ENCODE peak calls at places on chromosomes 7 and 10, in nine cellular contexts. One of them, this sample, is unnamed. For H3K36me3, the result is how much of the 10 kb centered on the place peaks cover.

GRCh38 chr10:118694848-118695247 is 59.9 kb downstream of the CACUL1 start:
- DNase-seq in SK-N-SH: no peak
- DNase-seq in lung: no peak
- DNase-seq in adrenal gland: no peak
- DNase-seq in endodermal cell: no peak
- DNase-seq in right atrium auricular region: no peak
- DNase-seq in body of pancreas: no peak
- DNase-seq in cardiac muscle cell: no peak
- DNase-seq in ovary: no peak
- DNase-seq in this sample: no peak

GRCh38 chr10:132708441-132708840 is 77.5 kb downstream of the NKX6-2 start:
- DNase-seq in SK-N-SH: no peak
- DNase-seq in lung: no peak
- DNase-seq in adrenal gland: no peak
- DNase-seq in endodermal cell: peak
- DNase-seq in right atrium auricular region: no peak
- DNase-seq in body of pancreas: no peak
- DNase-seq in cardiac muscle cell: no peak
- DNase-seq in ovary: peak
- DNase-seq in this sample: no peak

GRCh38 chr7:16982640-16983103 is 100.9 kb upstream of the AGR3 start:
- DNase-seq in SK-N-SH: peak
- DNase-seq in lung: no peak
- DNase-seq in adrenal gland: peak
- DNase-seq in endodermal cell: no peak
- DNase-seq in right atrium auricular region: no peak
- DNase-seq in body of pancreas: no peak
- DNase-seq in cardiac muscle cell: peak
- DNase-seq in ovary: no peak
- DNase-seq in this sample: peak

GRCh38 chr7:96250776-96251361 is 71.0 kb downstream of the SLC25A13 start:
- DNase-seq in SK-N-SH: no peak
- DNase-seq in lung: no peak
- DNase-seq in adrenal gland: no peak
- DNase-seq in endodermal cell: no peak
- DNase-seq in right atrium auricular region: no peak
- DNase-seq in body of pancreas: no peak
- DNase-seq in cardiac muscle cell: no peak
- DNase-seq in ovary: no peak
- DNase-seq in this sample: peak

GRCh38 chr10:77036993-77037734 is 600.4 kb downstream of the KCNMA1 start:
- DNase-seq in SK-N-SH: peak
- DNase-seq in lung: no peak
- DNase-seq in adrenal gland: no peak
- DNase-seq in endodermal cell: peak
- DNase-seq in right atrium auricular region: no peak
- DNase-seq in body of pancreas: no peak
- DNase-seq in cardiac muscle cell: peak
- DNase-seq in ovary: no peak
- DNase-seq in this sample: peak

GRCh38 chr10:71393841-71394475 is 2.8 kb upstream of the CDH23 start:
- DNase-seq in SK-N-SH: no peak
- DNase-seq in lung: no peak
- DNase-seq in adrenal gland: no peak
- DNase-seq in endodermal cell: peak
- DNase-seq in right atrium auricular region: peak
- DNase-seq in body of pancreas: no peak
- DNase-seq in cardiac muscle cell: no peak
- DNase-seq in ovary: no peak
- DNase-seq in this sample: no peak

GRCh38 chr10:31132681-31133239 is 101.1 kb upstream of the ZNF438 start:
- DNase-seq in SK-N-SH: no peak
- DNase-seq in lung: no peak
- DNase-seq in adrenal gland: no peak
- DNase-seq in endodermal cell: peak
- DNase-seq in right atrium auricular region: peak
- DNase-seq in body of pancreas: no peak
- DNase-seq in cardiac muscle cell: no peak
- DNase-seq in ovary: no peak
- DNase-seq in this sample: no peak

GRCh38 chr7:137480401-137480800 is 136.9 kb upstream of the PTN start:
- DNase-seq in SK-N-SH: no peak
- DNase-seq in lung: no peak
- DNase-seq in adrenal gland: no peak
- DNase-seq in endodermal cell: no peak
- DNase-seq in right atrium auricular region: no peak
- DNase-seq in body of pancreas: no peak
- DNase-seq in cardiac muscle cell: no peak
- DNase-seq in ovary: no peak
- DNase-seq in this sample: no peak

GRCh38 chr7:153034791-153035190 is 275.2 kb downstream of the ACTR3B start:
- DNase-seq in SK-N-SH: no peak
- DNase-seq in lung: no peak
- DNase-seq in adrenal gland: no peak
- DNase-seq in endodermal cell: no peak
- DNase-seq in right atrium auricular region: no peak
- DNase-seq in body of pancreas: no peak
- DNase-seq in cardiac muscle cell: no peak
- DNase-seq in ovary: no peak
- DNase-seq in this sample: no peak

GRCh38 chr7:43517464-43517863 is 65.4 kb upstream of the STK17A start:
- DNase-seq in SK-N-SH: no peak
- DNase-seq in lung: no peak
- DNase-seq in adrenal gland: no peak
- DNase-seq in endodermal cell: no peak
- DNase-seq in right atrium auricular region: no peak
- DNase-seq in body of pancreas: no peak
- DNase-seq in cardiac muscle cell: no peak
- DNase-seq in ovary: no peak
- DNase-seq in this sample: no peak

GRCh38 chr10:31972519-31973041 is 43.9 kb upstream of the ARHGAP12 start:
- DNase-seq in SK-N-SH: no peak
- DNase-seq in lung: no peak
- DNase-seq in adrenal gland: no peak
- DNase-seq in endodermal cell: no peak
- DNase-seq in right atrium auricular region: no peak
- DNase-seq in body of pancreas: no peak
- DNase-seq in cardiac muscle cell: no peak
- DNase-seq in ovary: no peak
- DNase-seq in this sample: no peak

GRCh38 chr10:102341038-102341688 is 54.3 kb upstream of the NFKB2 start:
- DNase-seq in SK-N-SH: no peak
- DNase-seq in lung: no peak
- DNase-seq in adrenal gland: no peak
- DNase-seq in endodermal cell: no peak
- DNase-seq in right atrium auricular region: no peak
- DNase-seq in body of pancreas: no peak
- DNase-seq in cardiac muscle cell: no peak
- DNase-seq in ovary: no peak
- DNase-seq in this sample: no peak

GRCh38 chr10:31362023-31362641 is 43.1 kb downstream of the ZEB1 start:
- DNase-seq in SK-N-SH: no peak
- DNase-seq in lung: no peak
- DNase-seq in adrenal gland: no peak
- DNase-seq in endodermal cell: no peak
- DNase-seq in right atrium auricular region: no peak
- DNase-seq in body of pancreas: no peak
- DNase-seq in cardiac muscle cell: no peak
- DNase-seq in ovary: no peak
- DNase-seq in this sample: no peak

GRCh38 chr10:99595236-99595635 is 25.0 kb downstream of the SLC25A28 start:
- DNase-seq in SK-N-SH: no peak
- DNase-seq in lung: no peak
- DNase-seq in adrenal gland: no peak
- DNase-seq in endodermal cell: no peak
- DNase-seq in right atrium auricular region: no peak
- DNase-seq in body of pancreas: no peak
- DNase-seq in cardiac muscle cell: no peak
- DNase-seq in ovary: no peak
- DNase-seq in this sample: peak

GRCh38 chr7:514651-515598 is 4.7 kb downstream of the PDGFA start:
- DNase-seq in SK-N-SH: no peak
- DNase-seq in lung: no peak
- DNase-seq in adrenal gland: no peak
- DNase-seq in endodermal cell: peak
- DNase-seq in right atrium auricular region: no peak
- DNase-seq in body of pancreas: peak
- DNase-seq in cardiac muscle cell: no peak
- DNase-seq in ovary: no peak
- DNase-seq in this sample: peak

GRCh38 chr7:513521-514166 is 6.0 kb downstream of the PDGFA start:
- DNase-seq in SK-N-SH: no peak
- DNase-seq in lung: no peak
- DNase-seq in adrenal gland: no peak
- DNase-seq in endodermal cell: no peak
- DNase-seq in right atrium auricular region: no peak
- DNase-seq in body of pancreas: no peak
- DNase-seq in cardiac muscle cell: no peak
- DNase-seq in ovary: no peak
- DNase-seq in this sample: no peak

GRCh38 chr7:515628-516027 is 4.0 kb downstream of the PDGFA start:
- DNase-seq in SK-N-SH: no peak
- DNase-seq in lung: no peak
- DNase-seq in adrenal gland: no peak
- DNase-seq in endodermal cell: peak
- DNase-seq in right atrium auricular region: no peak
- DNase-seq in body of pancreas: no peak
- DNase-seq in cardiac muscle cell: no peak
- DNase-seq in ovary: no peak
- DNase-seq in this sample: no peak

GRCh38 chr7:512541-513311 is 6.9 kb downstream of the PDGFA start:
- DNase-seq in SK-N-SH: no peak
- DNase-seq in lung: peak
- DNase-seq in adrenal gland: no peak
- DNase-seq in endodermal cell: no peak
- DNase-seq in right atrium auricular region: no peak
- DNase-seq in body of pancreas: peak
- DNase-seq in cardiac muscle cell: peak
- DNase-seq in ovary: no peak
- DNase-seq in this sample: peak

GRCh38 chr7:514242-514641 is 5.4 kb downstream of the PDGFA start:
- DNase-seq in SK-N-SH: no peak
- DNase-seq in lung: no peak
- DNase-seq in adrenal gland: no peak
- DNase-seq in endodermal cell: no peak
- DNase-seq in right atrium auricular region: no peak
- DNase-seq in body of pancreas: no peak
- DNase-seq in cardiac muscle cell: no peak
- DNase-seq in ovary: no peak
- DNase-seq in this sample: no peak
- H3K4me3 ChIP-seq in SK-N-SH: no peak
- H3K4me3 ChIP-seq in lung: no peak
- H3K4me3 ChIP-seq in adrenal gland: no peak
- H3K4me3 ChIP-seq in endodermal cell: no peak
- H3K4me3 ChIP-seq in right atrium auricular region: no peak
- H3K4me3 ChIP-seq in body of pancreas: no peak
- H3K4me3 ChIP-seq in cardiac muscle cell: no peak
- H3K4me3 ChIP-seq in ovary: no peak
- H3K4me3 ChIP-seq in this sample: no peak

GRCh38 chr7:140672382-140673062 is at the start of gene ADCK2:
- DNase-seq in SK-N-SH: peak
- DNase-seq in lung: peak
- DNase-seq in adrenal gland: peak
- DNase-seq in endodermal cell: peak
- DNase-seq in right atrium auricular region: no peak
- DNase-seq in body of pancreas: peak
- DNase-seq in cardiac muscle cell: peak
- DNase-seq in ovary: peak
- DNase-seq in this sample: peak
- H3K27ac ChIP-seq in SK-N-SH: no peak
- H3K27ac ChIP-seq in lung: peak
- H3K27ac ChIP-seq in adrenal gland: peak
- H3K27ac ChIP-seq in endodermal cell: no peak
- H3K27ac ChIP-seq in right atrium auricular region: peak
- H3K27ac ChIP-seq in body of pancreas: peak
- H3K27ac ChIP-seq in cardiac muscle cell: no peak
- H3K27ac ChIP-seq in ovary: peak
- H3K27ac ChIP-seq in this sample: peak

DNA sequence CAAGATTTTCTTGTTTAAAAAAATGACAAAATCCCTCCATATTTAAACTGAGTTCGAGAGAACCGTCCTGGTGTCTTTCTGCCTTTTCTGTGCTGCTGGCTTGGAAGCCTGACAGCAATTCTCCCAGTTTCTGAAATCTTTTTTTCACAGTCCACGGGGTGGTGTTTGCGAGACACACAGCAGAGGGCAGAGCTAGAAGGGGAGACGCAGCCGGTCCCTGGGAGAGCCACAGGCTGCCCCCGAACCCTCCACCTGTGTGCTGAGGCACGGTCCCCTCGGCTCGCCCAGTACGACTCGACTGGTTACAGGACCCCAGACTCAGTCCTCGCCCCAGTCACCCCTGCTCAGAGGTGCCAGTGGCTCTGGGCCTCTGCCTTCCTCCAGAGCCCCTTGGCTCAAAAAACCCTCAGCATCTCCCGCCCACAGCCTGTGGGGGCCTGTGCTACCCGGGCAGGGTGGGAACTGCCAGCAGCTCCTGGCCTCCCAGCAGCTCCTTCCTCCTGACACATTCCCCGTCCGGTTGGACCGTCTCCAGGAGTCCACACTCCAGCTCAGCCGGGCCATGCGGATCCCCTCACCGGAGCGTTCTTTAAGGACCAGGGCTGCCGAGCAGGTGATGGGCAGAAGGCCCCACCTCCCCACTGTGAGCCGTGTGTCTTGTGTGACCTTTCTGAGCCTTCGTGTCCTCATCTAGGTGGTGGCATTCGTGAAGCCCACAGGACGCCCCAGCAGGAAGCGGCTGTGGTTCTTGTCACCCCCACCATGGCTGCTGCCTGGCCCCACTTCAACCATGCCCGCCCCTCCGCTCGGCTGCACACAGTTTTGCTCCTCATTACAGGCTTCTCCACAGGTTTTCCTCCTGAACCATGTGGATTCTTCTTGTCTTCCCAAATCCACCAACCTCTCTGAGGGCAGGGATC is 52.3 kb upstream of the EN2 start:
- DNase-seq in SK-N-SH: peak
- DNase-seq in lung: no peak
- DNase-seq in adrenal gland: no peak
- DNase-seq in endodermal cell: peak
- DNase-seq in right atrium auricular region: no peak
- DNase-seq in body of pancreas: no peak
- DNase-seq in cardiac muscle cell: peak
- DNase-seq in ovary: no peak
- DNase-seq in this sample: no peak
- H3K36me3 ChIP-seq in SK-N-SH: under half
- H3K36me3 ChIP-seq in lung: under half
- H3K36me3 ChIP-seq in adrenal gland: under half
- H3K36me3 ChIP-seq in endodermal cell: under half
- H3K36me3 ChIP-seq in right atrium auricular region: under half
- H3K36me3 ChIP-seq in body of pancreas: under half
- H3K36me3 ChIP-seq in cardiac muscle cell: under half
- H3K36me3 ChIP-seq in ovary: under half
- H3K36me3 ChIP-seq in this sample: under half

DNA sequence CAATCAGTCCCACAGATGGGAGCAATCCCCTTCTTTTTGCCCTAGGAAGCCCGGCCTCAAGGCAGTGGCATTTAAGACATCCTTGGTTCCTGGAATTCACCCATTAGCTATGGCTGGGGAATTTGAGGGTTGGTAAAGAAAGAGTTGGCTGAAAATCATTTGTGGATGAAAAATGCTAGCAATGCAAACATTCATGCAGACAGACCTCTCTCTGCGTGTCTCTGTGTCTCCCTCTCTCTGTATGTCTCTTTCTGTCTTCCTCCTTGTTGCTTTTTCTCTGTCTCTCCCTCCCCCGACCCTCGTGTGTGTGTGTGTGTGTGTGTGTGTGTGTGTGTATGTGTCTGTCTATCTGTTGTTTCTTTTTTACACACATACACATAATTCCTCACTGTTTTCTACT is 19.4 kb downstream of the LDB3 start:
- DNase-seq in SK-N-SH: no peak
- DNase-seq in lung: no peak
- DNase-seq in adrenal gland: no peak
- DNase-seq in endodermal cell: no peak
- DNase-seq in right atrium auricular region: no peak
- DNase-seq in body of pancreas: no peak
- DNase-seq in cardiac muscle cell: no peak
- DNase-seq in ovary: no peak
- DNase-seq in this sample: no peak
- H3K4me3 ChIP-seq in SK-N-SH: no peak
- H3K4me3 ChIP-seq in lung: no peak
- H3K4me3 ChIP-seq in adrenal gland: no peak
- H3K4me3 ChIP-seq in endodermal cell: no peak
- H3K4me3 ChIP-seq in right atrium auricular region: no peak
- H3K4me3 ChIP-seq in body of pancreas: no peak
- H3K4me3 ChIP-seq in cardiac muscle cell: no peak
- H3K4me3 ChIP-seq in ovary: no peak
- H3K4me3 ChIP-seq in this sample: no peak